ENCODE peak calls at places on chromosomes 1 and 21, in eight cellular contexts. D, I, E, U, H, M, V and F are unnamed samples.

GRCh38 chr21:42639646-42640152 is 13.7 kb upstream of the PDE9A start:
- DNase-seq in E (no peak), V (no peak), D (no peak), U (no peak), H (no peak), I (no peak), M (no peak), F (no peak)

GRCh38 chr1:60762176-60762575 is 320.2 kb upstream of the NFIA start:
- DNase-seq in V (no peak), M (peak; percentile 92), I (no peak), E (no peak), D (no peak), H (no peak), U (no peak), F (no peak)

GRCh38 chr1:159752135-159752580 is 28.6 kb upstream of the DUSP23 start:
- DNase-seq in M (peak; percentile 58), I (no peak), V (no peak), U (peak; percentile 39), H (no peak), D (no peak), E (no peak), F (no peak)

GRCh38 chr1:182635871-182636270 is 31.7 kb upstream of the RGS16 start:
- DNase-seq in D (no peak), U (no peak), M (no peak), V (no peak), I (no peak), E (no peak), H (no peak), F (no peak)

GRCh38 chr1:119873166-119874025 is 22.9 kb downstream of the ADAM30 start:
- DNase-seq in E (no peak), V (no peak), U (peak; percentile 87), I (no peak), M (peak; percentile 79), H (no peak), D (no peak), F (no peak)

GRCh38 chr1:89739013-89739843 is 81.6 kb upstream of the LRRC8D start:
- DNase-seq in M (peak; percentile 65), H (no peak), I (no peak), U (peak; percentile 51), V (no peak), D (no peak), E (no peak), F (no peak)

GRCh38 chr1:232816324-232816723 is 11.1 kb downstream of the MAP10 start:
- DNase-seq in U (no peak), D (no peak), V (no peak), I (no peak), H (no peak), E (no peak), M (no peak), F (no peak)

GRCh38 chr1:239725371-239725770 is 339.0 kb downstream of the CHRM3 start:
- DNase-seq in I (no peak), M (no peak), V (no peak), E (no peak), H (no peak), D (no peak), U (no peak), F (no peak)

GRCh38 chr1:178513278-178513983 is 522 bp downstream of the TEX35 start:
- DNase-seq in I (no peak), U (no peak), M (peak; percentile 66), V (peak; percentile 63), D (no peak), H (no peak), E (no peak), F (no peak)

GRCh38 chr1:68128157-68128556 is 77.7 kb upstream of the DIRAS3 start:
- DNase-seq in D (no peak), H (no peak), E (no peak), I (no peak), M (peak; percentile 76), V (peak; percentile 55), U (peak; percentile 40), F (no peak)

GRCh38 chr21:44379991-44380865 is 26.8 kb downstream of the TRPM2 start:
- DNase-seq in H (no peak), I (no peak), V (peak; percentile 73), E (no peak), U (no peak), D (no peak), M (no peak), F (peak; percentile 82)

GRCh38 chr1:79981483-79981882 is 975.0 kb upstream of the ADGRL4 start:
- DNase-seq in U (no peak), M (no peak), E (no peak), H (no peak), I (no peak), D (no peak), V (no peak), F (no peak)

GRCh38 chr1:17347769-17348592 is 24.0 kb upstream of the PADI6 start:
- DNase-seq in D (no peak), I (no peak), U (peak; percentile 78), V (no peak), M (peak; percentile 44), E (no peak), H (no peak), F (no peak)

GRCh38 chr1:170407138-170407537 is 124.8 kb upstream of the GORAB start:
- DNase-seq in V (no peak), U (no peak), M (no peak), D (no peak), E (no peak), I (no peak), H (no peak), F (no peak)

GRCh38 chr1:226687476-226687875 is 51.6 kb downstream of the ITPKB start:
- DNase-seq in H (no peak), V (no peak), U (no peak), I (no peak), D (no peak), M (no peak), E (no peak), F (no peak)

GRCh38 chr21:29029524-29029923 is 5.1 kb downstream of the USP16 start:
- DNase-seq in D (no peak), H (no peak), U (no peak), V (no peak), I (no peak), M (peak; percentile 28), E (no peak), F (no peak)

GRCh38 chr1:212104586-212105282 is 69.2 kb downstream of the DTL start:
- DNase-seq in M (no peak), I (no peak), V (no peak), H (no peak), E (no peak), U (no peak), D (no peak), F (no peak)

GRCh38 chr1:161182214-161182613 is 4.9 kb upstream of the B4GALT3 start:
- DNase-seq in D (no peak), E (no peak), M (peak; percentile 57), H (peak; percentile 20), U (peak; percentile 87), I (no peak), V (no peak), F (no peak)

GRCh38 chr1:109257682-109258421 is 8.5 kb downstream of the CELSR2 start:
- DNase-seq in I (no peak), H (no peak), V (no peak), M (no peak), U (peak; percentile 21), E (no peak), D (no peak), F (peak; percentile 48)

GRCh38 chr21:34029724-34030528 is 43.5 kb upstream of the MRPS6 start:
- DNase-seq in V (peak; percentile 87), M (peak; percentile 92), E (no peak), D (no peak), I (peak; percentile 46), U (peak; percentile 91), H (no peak), F (peak; percentile 67)

GRCh38 chr1:92408825-92409224 is 77.9 kb downstream of the GFI1 start:
- DNase-seq in I (no peak), M (peak; percentile 81), U (peak; percentile 15), V (no peak), D (no peak), H (no peak), E (no peak), F (no peak)

GRCh38 chr1:15942661-15943514 is 33.0 kb downstream of the ZBTB17 start:
- DNase-seq in H (no peak), V (peak; percentile 40), U (no peak), D (no peak), M (no peak), E (no peak), I (no peak), F (peak; percentile 40)

GRCh38 chr1:33305016-33305415 is 15.9 kb downstream of the A3GALT2 start:
- DNase-seq in M (no peak), H (no peak), E (no peak), U (no peak), D (no peak), I (no peak), V (no peak), F (no peak)

GRCh38 chr1:4083171-4084052 is 183.3 kb upstream of the C1orf174 start:
- DNase-seq in U (no peak), I (no peak), H (no peak), E (no peak), M (no peak), D (no peak), V (no peak), F (peak; percentile 36)

GRCh38 chr1:98399219-98399618 is 262.3 kb upstream of the SNX7 start:
- DNase-seq in M (no peak), U (no peak), E (no peak), V (no peak), H (no peak), D (no peak), I (no peak), F (no peak)

GRCh38 chr21:39046236-39046911 is 136.9 kb downstream of the PSMG1 start:
- DNase-seq in E (no peak), U (no peak), H (no peak), D (no peak), M (no peak), I (no peak), V (peak; percentile 9), F (no peak)